ENCODE peak calls at places on chromosomes 4 and X, in five cellular contexts. One of them, this sample, is unnamed. For H3K36me3, the result is how much of the 10 kb centered on the place peaks cover.

GRCh38 chrX:139889760-139890159 is 43.1 kb downstream of the ATP11C start:
- DNase-seq in thoracic aorta: no peak
- DNase-seq in IMR-90: peak
- DNase-seq in psoas muscle: no peak
- DNase-seq in endodermal cell: no peak
- DNase-seq in this sample: peak

GRCh38 chr4:24559032-24559821 is 25.1 kb downstream of the DHX15 start:
- DNase-seq in thoracic aorta: no peak
- DNase-seq in IMR-90: peak
- DNase-seq in psoas muscle: no peak
- DNase-seq in endodermal cell: no peak
- DNase-seq in this sample: no peak

GRCh38 chr4:5460106-5460801 is 248.1 kb downstream of the EVC2 start:
- DNase-seq in thoracic aorta: no peak
- DNase-seq in IMR-90: peak
- DNase-seq in psoas muscle: no peak
- DNase-seq in endodermal cell: peak
- DNase-seq in this sample: no peak

GRCh38 chr4:84482564-84483563 is 16.2 kb downstream of the NKX6-1 start:
- DNase-seq in thoracic aorta: no peak
- DNase-seq in IMR-90: no peak
- DNase-seq in psoas muscle: no peak
- DNase-seq in endodermal cell: peak
- DNase-seq in this sample: no peak

GRCh38 chr4:146638801-146639351 is at the start of gene POU4F2:
- DNase-seq in thoracic aorta: no peak
- DNase-seq in IMR-90: no peak
- DNase-seq in psoas muscle: no peak
- DNase-seq in endodermal cell: peak
- DNase-seq in this sample: no peak

GRCh38 chr4:185210102-185210981 is 944 bp downstream of the SNX25 start:
- DNase-seq in thoracic aorta: no peak
- DNase-seq in IMR-90: peak
- DNase-seq in psoas muscle: peak
- DNase-seq in endodermal cell: peak
- DNase-seq in this sample: no peak

GRCh38 chrX:37060999-37061398 is 52.8 kb downstream of the FAM47C start:
- DNase-seq in thoracic aorta: no peak
- DNase-seq in IMR-90: peak
- DNase-seq in psoas muscle: no peak
- DNase-seq in endodermal cell: peak
- DNase-seq in this sample: peak

GRCh38 chr4:2262145-2262943 is 435 bp upstream of the MXD4 start:
- DNase-seq in thoracic aorta: peak
- DNase-seq in IMR-90: peak
- DNase-seq in psoas muscle: peak
- DNase-seq in endodermal cell: peak
- DNase-seq in this sample: peak

GRCh38 chr4:99815597-99816011 is 1.0 kb upstream of the DAPP1 start:
- DNase-seq in thoracic aorta: no peak
- DNase-seq in IMR-90: peak
- DNase-seq in psoas muscle: no peak
- DNase-seq in endodermal cell: no peak
- DNase-seq in this sample: peak

GRCh38 chr4:188619456-188620149 is 480.4 kb downstream of the TRIML1 start:
- DNase-seq in thoracic aorta: no peak
- DNase-seq in IMR-90: no peak
- DNase-seq in psoas muscle: no peak
- DNase-seq in endodermal cell: peak
- DNase-seq in this sample: no peak

GRCh38 chrX:155001873-155002272 is 20.6 kb downstream of the F8 start:
- DNase-seq in thoracic aorta: no peak
- DNase-seq in IMR-90: no peak
- DNase-seq in psoas muscle: no peak
- DNase-seq in endodermal cell: no peak
- DNase-seq in this sample: no peak

GRCh38 chr4:161573836-161574235 is 590.0 kb downstream of the FSTL5 start:
- DNase-seq in thoracic aorta: no peak
- DNase-seq in IMR-90: no peak
- DNase-seq in psoas muscle: no peak
- DNase-seq in endodermal cell: no peak
- DNase-seq in this sample: peak

GRCh38 chr4:153522800-153523089 is 56.6 kb downstream of the TMEM131L start:
- DNase-seq in thoracic aorta: no peak
- DNase-seq in IMR-90: no peak
- DNase-seq in psoas muscle: no peak
- DNase-seq in endodermal cell: no peak
- DNase-seq in this sample: no peak

GRCh38 chrX:115579327-115579726 is 18.4 kb downstream of the PLS3 start:
- DNase-seq in thoracic aorta: no peak
- DNase-seq in IMR-90: no peak
- DNase-seq in psoas muscle: no peak
- DNase-seq in endodermal cell: no peak
- DNase-seq in this sample: no peak

GRCh38 chr4:77044458-77045124 is 31.2 kb downstream of the CCNI start:
- DNase-seq in thoracic aorta: no peak
- DNase-seq in IMR-90: peak
- DNase-seq in psoas muscle: no peak
- DNase-seq in endodermal cell: no peak
- DNase-seq in this sample: peak

GRCh38 chr4:159248383-159249178 is 145.7 kb downstream of the RAPGEF2 start:
- DNase-seq in thoracic aorta: no peak
- DNase-seq in IMR-90: peak
- DNase-seq in psoas muscle: no peak
- DNase-seq in endodermal cell: no peak
- DNase-seq in this sample: no peak

GRCh38 chr4:41067369-41067768 is 147.0 kb downstream of the APBB2 start:
- DNase-seq in thoracic aorta: no peak
- DNase-seq in IMR-90: peak
- DNase-seq in psoas muscle: no peak
- DNase-seq in endodermal cell: no peak
- DNase-seq in this sample: no peak

GRCh38 chr4:39042365-39042764 is 10.2 kb upstream of the TMEM156 start:
- DNase-seq in thoracic aorta: no peak
- DNase-seq in IMR-90: peak
- DNase-seq in psoas muscle: no peak
- DNase-seq in endodermal cell: no peak
- DNase-seq in this sample: no peak

GRCh38 chr4:39043697-39044363 is 11.6 kb upstream of the TMEM156 start:
- DNase-seq in thoracic aorta: no peak
- DNase-seq in IMR-90: peak
- DNase-seq in psoas muscle: no peak
- DNase-seq in endodermal cell: no peak
- DNase-seq in this sample: peak

GRCh38 chr4:39044364-39044946 is 12.2 kb upstream of the TMEM156 start:
- DNase-seq in thoracic aorta: peak
- DNase-seq in IMR-90: peak
- DNase-seq in psoas muscle: peak
- DNase-seq in endodermal cell: peak
- DNase-seq in this sample: peak

GRCh38 chr4:39044947-39045734 is 12.9 kb upstream of the TMEM156 start:
- DNase-seq in thoracic aorta: no peak
- DNase-seq in IMR-90: no peak
- DNase-seq in psoas muscle: peak
- DNase-seq in endodermal cell: peak
- DNase-seq in this sample: no peak

DNA sequence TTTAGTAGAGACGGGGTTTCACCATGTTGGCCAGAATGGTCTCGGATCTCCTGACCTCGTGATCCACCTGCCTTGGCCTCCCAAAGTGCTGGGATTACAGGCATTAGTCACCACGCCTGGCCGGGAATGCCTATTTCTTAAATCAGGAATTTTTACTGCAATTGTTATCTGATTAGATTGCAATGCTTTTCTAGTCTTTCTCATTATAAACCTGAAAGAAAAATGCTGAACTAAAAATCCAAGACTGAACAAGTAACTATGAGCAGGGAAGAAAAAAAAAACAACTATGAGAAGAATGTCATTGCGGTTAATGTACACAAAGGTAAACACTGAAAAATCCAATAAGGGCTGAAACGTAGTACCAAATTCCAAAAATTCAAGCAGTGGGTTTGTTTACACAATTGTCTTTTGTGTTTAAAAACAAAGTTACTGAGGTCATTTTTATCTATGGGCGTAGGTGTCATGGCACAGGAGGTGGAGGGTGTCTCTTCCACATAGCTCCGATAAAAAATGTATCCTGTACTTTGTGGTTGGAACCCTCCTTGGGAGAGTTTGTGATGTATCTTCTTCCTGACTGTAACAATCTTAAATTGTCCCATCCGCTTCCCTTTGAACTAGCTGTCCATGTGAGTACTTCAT is 11.0 kb upstream of the TMEM156 start:
- DNase-seq in thoracic aorta: no peak
- DNase-seq in IMR-90: peak
- DNase-seq in psoas muscle: no peak
- DNase-seq in endodermal cell: no peak
- DNase-seq in this sample: peak
- H3K4me3 ChIP-seq in thoracic aorta: peak
- H3K4me3 ChIP-seq in IMR-90: no peak
- H3K4me3 ChIP-seq in psoas muscle: no peak
- H3K4me3 ChIP-seq in endodermal cell: peak
- H3K4me3 ChIP-seq in this sample: no peak

GRCh38 chr4:118964891-118965411 is 76.3 kb downstream of the SYNPO2 start:
- DNase-seq in thoracic aorta: no peak
- DNase-seq in IMR-90: peak
- DNase-seq in psoas muscle: no peak
- DNase-seq in endodermal cell: no peak
- DNase-seq in this sample: no peak

GRCh38 chr4:118967393-118967792 is 78.7 kb downstream of the SYNPO2 start:
- DNase-seq in thoracic aorta: no peak
- DNase-seq in IMR-90: peak
- DNase-seq in psoas muscle: no peak
- DNase-seq in endodermal cell: no peak
- DNase-seq in this sample: peak

GRCh38 chr4:118969359-118969758 is 80.7 kb downstream of the SYNPO2 start:
- DNase-seq in thoracic aorta: peak
- DNase-seq in IMR-90: peak
- DNase-seq in psoas muscle: peak
- DNase-seq in endodermal cell: peak
- DNase-seq in this sample: peak

GRCh38 chr4:118968813-118969212 is 80.2 kb downstream of the SYNPO2 start:
- DNase-seq in thoracic aorta: no peak
- DNase-seq in IMR-90: no peak
- DNase-seq in psoas muscle: no peak
- DNase-seq in endodermal cell: no peak
- DNase-seq in this sample: no peak

DNA sequence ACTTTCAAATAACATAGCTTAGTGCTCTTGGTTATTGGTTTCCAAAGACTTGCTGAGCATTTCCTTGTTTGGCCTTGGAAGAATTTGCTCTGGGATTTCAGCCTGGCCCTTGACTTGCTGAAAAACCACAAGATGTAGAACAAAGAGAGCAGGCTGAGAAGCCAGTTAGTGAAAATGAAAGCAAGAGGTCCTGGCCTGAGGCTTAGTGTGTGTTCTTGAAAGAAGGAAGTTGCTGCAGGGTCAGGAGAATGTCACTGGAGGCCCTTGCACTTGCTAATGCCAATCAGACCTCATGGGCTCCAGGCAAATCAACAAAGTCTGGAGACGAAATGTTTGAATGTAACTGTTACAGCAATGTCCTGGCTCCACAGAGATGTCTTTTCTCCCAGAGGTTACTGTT is 79.4 kb downstream of the SYNPO2 start:
- DNase-seq in thoracic aorta: no peak
- DNase-seq in IMR-90: peak
- DNase-seq in psoas muscle: peak
- DNase-seq in endodermal cell: peak
- DNase-seq in this sample: no peak
- TF ChIP-seq CTCF in thoracic aorta: no peak
- TF ChIP-seq CTCF in IMR-90: no peak
- TF ChIP-seq CTCF in psoas muscle: no peak
- TF ChIP-seq CTCF in endodermal cell: no peak
- TF ChIP-seq CTCF in this sample: no peak

GRCh38 chrX:102784550-102784949 is 64.0 kb downstream of the GPRASP3 start:
- DNase-seq in thoracic aorta: no peak
- DNase-seq in IMR-90: no peak
- DNase-seq in psoas muscle: no peak
- DNase-seq in endodermal cell: no peak
- DNase-seq in this sample: no peak

GRCh38 chrX:102787283-102787682 is 66.7 kb downstream of the GPRASP3 start:
- DNase-seq in thoracic aorta: no peak
- DNase-seq in IMR-90: no peak
- DNase-seq in psoas muscle: no peak
- DNase-seq in endodermal cell: no peak
- DNase-seq in this sample: no peak
- H3K36me3 ChIP-seq in thoracic aorta: under half
- H3K36me3 ChIP-seq in IMR-90: under half
- H3K36me3 ChIP-seq in psoas muscle: under half
- H3K36me3 ChIP-seq in endodermal cell: under half
- H3K36me3 ChIP-seq in this sample: under half

GRCh38 chrX:23332101-23332887 is 2.4 kb upstream of the PTCHD1 start:
- DNase-seq in thoracic aorta: no peak
- DNase-seq in IMR-90: no peak
- DNase-seq in psoas muscle: no peak
- DNase-seq in endodermal cell: peak
- DNase-seq in this sample: no peak

GRCh38 chrX:23333842-23334535 is 660 bp upstream of the PTCHD1 start:
- DNase-seq in thoracic aorta: no peak
- DNase-seq in IMR-90: no peak
- DNase-seq in psoas muscle: peak
- DNase-seq in endodermal cell: peak
- DNase-seq in this sample: no peak

GRCh38 chrX:23334871-23335599 is 386 bp downstream of the PTCHD1 start:
- DNase-seq in thoracic aorta: no peak
- DNase-seq in IMR-90: no peak
- DNase-seq in psoas muscle: peak
- DNase-seq in endodermal cell: peak
- DNase-seq in this sample: no peak

GRCh38 chrX:23332888-23333821 is 1.5 kb upstream of the PTCHD1 start:
- DNase-seq in thoracic aorta: no peak
- DNase-seq in IMR-90: no peak
- DNase-seq in psoas muscle: no peak
- DNase-seq in endodermal cell: peak
- DNase-seq in this sample: no peak

DNA sequence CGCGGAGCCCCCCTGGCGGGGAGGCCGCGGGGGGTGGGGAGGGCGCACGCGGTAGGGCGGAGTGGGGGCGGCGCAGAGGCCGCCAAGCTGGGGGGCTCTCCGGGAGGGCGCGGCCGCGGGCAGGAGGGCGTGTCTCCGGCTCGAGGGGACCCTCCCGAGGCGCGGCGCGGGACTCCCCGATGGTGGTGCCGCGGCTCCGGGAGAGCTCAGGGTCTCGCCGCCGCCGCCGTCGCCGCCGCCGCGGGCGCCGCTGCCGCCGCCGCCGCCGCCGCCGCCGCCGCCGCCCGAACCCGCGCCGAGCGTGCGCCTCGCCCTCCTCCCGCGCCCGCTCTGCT is at the start of gene PTCHD1:
- DNase-seq in thoracic aorta: no peak
- DNase-seq in IMR-90: no peak
- DNase-seq in psoas muscle: no peak
- DNase-seq in endodermal cell: no peak
- DNase-seq in this sample: no peak
- H3K4me3 ChIP-seq in thoracic aorta: peak
- H3K4me3 ChIP-seq in IMR-90: no peak
- H3K4me3 ChIP-seq in psoas muscle: peak
- H3K4me3 ChIP-seq in endodermal cell: peak
- H3K4me3 ChIP-seq in this sample: no peak